ENCODE peak calls at places on chromosomes 5 and 9, in five cellular contexts. Q is testis, E is IMR-90, V is tibial artery, I is psoas muscle. J is an unnamed sample. For H3K36me3, the result is how much of the 10 kb centered on the place peaks cover.

GRCh38 chr9:87327567-87328125 is 170.0 kb upstream of the DAPK1 start:
- DNase-seq in Q (no peak), E (no peak), V (no peak), I (no peak), J (no peak)

GRCh38 chr5:117165068-117165467 is 590.4 kb upstream of the SEMA6A start:
- DNase-seq in Q (no peak), E (no peak), V (no peak), I (no peak), J (no peak)

GRCh38 chr5:45568813-45569212 is 127.4 kb downstream of the HCN1 start:
- DNase-seq in Q (no peak), E (no peak), V (no peak), I (no peak), J (no peak)

GRCh38 chr5:145160679-145161078 is 674.5 kb downstream of the PRELID2 start:
- DNase-seq in Q (no peak), E (no peak), V (no peak), I (no peak), J (no peak)

GRCh38 chr5:157708866-157709265 is 22.4 kb upstream of the THG1L start:
- DNase-seq in Q (no peak), E (peak), V (no peak), I (no peak), J (no peak)

GRCh38 chr9:116073826-116074225 is 79.8 kb upstream of the PAPPA start:
- DNase-seq in Q (no peak), E (peak), V (no peak), I (no peak), J (no peak)

GRCh38 chr5:151298063-151298462 is 5.5 kb downstream of the SLC36A3 start:
- DNase-seq in Q (peak), E (peak), V (peak), I (no peak), J (peak)

GRCh38 chr5:151458314-151458713 is 10.9 kb downstream of the SLC36A1 start:
- DNase-seq in Q (no peak), E (no peak), V (no peak), I (no peak), J (no peak)

GRCh38 chr9:37678789-37679273 is 28.1 kb downstream of the FRMPD1 start:
- DNase-seq in Q (no peak), E (no peak), V (no peak), I (peak), J (no peak)

GRCh38 chr5:96177303-96177869 is 215.7 kb upstream of the ELL2 start:
- DNase-seq in Q (no peak), E (peak), V (no peak), I (no peak), J (no peak)

GRCh38 chr9:89750117-89750551 is 145.3 kb downstream of the GADD45G start:
- DNase-seq in Q (peak), E (no peak), V (no peak), I (no peak), J (peak)

GRCh38 chr9:110583237-110583636 is 3.7 kb upstream of the SVEP1 start:
- DNase-seq in Q (no peak), E (peak), V (no peak), I (no peak), J (no peak)

GRCh38 chr9:129340427-129341196 is 162.6 kb upstream of the IER5L start:
- DNase-seq in Q (no peak), E (no peak), V (no peak), I (no peak), J (peak)

GRCh38 chr9:20447291-20447690 is 175.0 kb downstream of the MLLT3 start:
- DNase-seq in Q (no peak), E (no peak), V (no peak), I (no peak), J (no peak)

GRCh38 chr9:127561491-127562270 is 50.4 kb upstream of the STXBP1 start:
- DNase-seq in Q (peak), E (peak), V (peak), I (peak), J (peak)

GRCh38 chr9:35827486-35827885 is 1.0 kb downstream of the FAM221B start:
- DNase-seq in Q (no peak), E (peak), V (no peak), I (no peak), J (no peak)

GRCh38 chr5:96699186-96699820 is 37.1 kb downstream of the CAST start:
- DNase-seq in Q (no peak), E (peak), V (no peak), I (no peak), J (peak)

GRCh38 chr9:20740304-20740703 is 56.2 kb downstream of the FOCAD start:
- DNase-seq in Q (no peak), E (no peak), V (no peak), I (no peak), J (no peak)

GRCh38 chr5:83839256-83839655 is 118.6 kb upstream of the HAPLN1 start:
- DNase-seq in Q (no peak), E (no peak), V (no peak), I (no peak), J (no peak)

GRCh38 chr9:8825600-8826147 is 1026.1 kb upstream of the DMAC1 start:
- DNase-seq in Q (no peak), E (no peak), V (no peak), I (no peak), J (no peak)

GRCh38 chr5:25393957-25394356 is 749.2 kb upstream of the CDH10 start:
- DNase-seq in Q (no peak), E (no peak), V (no peak), I (no peak), J (no peak)

GRCh38 chr5:125043781-125044391 is 297.4 kb upstream of the ZNF608 start:
- DNase-seq in Q (peak), E (peak), V (no peak), I (peak), J (no peak)

GRCh38 chr9:92771309-92771708 is 6.7 kb upstream of the BICD2 start:
- DNase-seq in Q (no peak), E (no peak), V (no peak), I (no peak), J (no peak)

GRCh38 chr9:104506565-104506964 is 2.5 kb downstream of the OR13F1 start:
- DNase-seq in Q (no peak), E (no peak), V (no peak), I (no peak), J (no peak)

GRCh38 chr5:96565843-96566242 is 96.3 kb upstream of the CAST start:
- DNase-seq in Q (no peak), E (peak), V (no peak), I (no peak), J (peak)

GRCh38 chr9:100577776-100578448 is at the start of gene CAVIN4:
- DNase-seq in Q (no peak), E (peak), V (no peak), I (peak), J (no peak)
- H3K4me3 ChIP-seq in Q (no peak), E (no peak), V (no peak), I (peak), J (no peak)

GRCh38 chr5:88804444-88804843 is 78.5 kb downstream of the MEF2C start:
- DNase-seq in Q (no peak), E (no peak), V (no peak), I (no peak), J (no peak)
- H3K36me3 ChIP-seq in Q (under half), E (under half), V (under half), I (half or more), J (under half)

GRCh38 chr9:113166039-113166438 is 15.2 kb downstream of the SLC31A2 start:
- DNase-seq in Q (no peak), E (no peak), V (no peak), I (no peak), J (no peak)
- H3K4me3 ChIP-seq in Q (no peak), E (no peak), V (no peak), I (no peak), J (no peak)

GRCh38 chr5:16757146-16757545 is 140.3 kb upstream of the RETREG1 start:
- DNase-seq in Q (no peak), E (no peak), V (no peak), I (no peak), J (no peak)

GRCh38 chr5:16755641-16756040 is 138.8 kb upstream of the RETREG1 start:
- DNase-seq in Q (no peak), E (no peak), V (no peak), I (no peak), J (no peak)

GRCh38 chr5:16757989-16758501 is 141.2 kb upstream of the RETREG1 start:
- DNase-seq in Q (no peak), E (no peak), V (no peak), I (no peak), J (no peak)

GRCh38 chr5:16754621-16755020 is 137.8 kb upstream of the RETREG1 start:
- DNase-seq in Q (no peak), E (no peak), V (no peak), I (no peak), J (peak)

GRCh38 chr5:16756692-16757091 is 139.9 kb upstream of the RETREG1 start:
- DNase-seq in Q (no peak), E (no peak), V (no peak), I (no peak), J (no peak)
- H3K36me3 ChIP-seq in Q (under half), E (under half), V (half or more), I (under half), J (under half)